ENCODE peak calls at places on chromosomes 6 and 20, in nine cellular contexts. Z, K, O, Y, T, D, S, X and R are unnamed samples.

GRCh38 chr6:41528409-41528963 is 17.7 kb upstream of the FOXP4 start:
- DNase-seq in Z (no peak), K (no peak), O (no peak), Y (no peak), T (no peak), D (no peak), S (no peak), X (no peak), R (no peak)

GRCh38 chr6:135043854-135044253 is 10.8 kb downstream of the HBS1L start:
- DNase-seq in Z (no peak), K (no peak), O (no peak), Y (no peak), T (peak), D (no peak), S (no peak), X (no peak), R (no peak)

GRCh38 chr6:73388800-73389512 is 5.7 kb upstream of the DDX43 start:
- DNase-seq in Z (peak), K (peak), O (peak), Y (peak), T (peak), D (peak), S (peak), X (peak), R (peak)

GRCh38 chr6:159047896-159048685 is 3.3 kb upstream of the TAGAP start:
- DNase-seq in Z (no peak), K (no peak), O (no peak), Y (no peak), T (no peak), D (no peak), S (no peak), X (no peak), R (no peak)

GRCh38 chr20:36219671-36220220 is 16.5 kb upstream of the AAR2 start:
- DNase-seq in Z (no peak), K (no peak), O (no peak), Y (no peak), T (no peak), D (no peak), S (no peak), X (no peak), R (no peak)

GRCh38 chr6:89471287-89471867 is 38.4 kb downstream of the ANKRD6 start:
- DNase-seq in Z (no peak), K (no peak), O (no peak), Y (no peak), T (peak), D (peak), S (peak), X (no peak), R (no peak)

GRCh38 chr20:9068896-9069663 is at the start of gene PLCB4:
- DNase-seq in Z (no peak), K (peak), O (no peak), Y (peak), T (peak), D (peak), S (peak), X (peak), R (peak)

GRCh38 chr6:156774872-156775405 is 2.2 kb upstream of the ARID1B start:
- DNase-seq in Z (no peak), K (peak), O (no peak), Y (peak), T (no peak), D (peak), S (peak), X (no peak), R (peak)

GRCh38 chr6:46380152-46380807 is 111.0 kb downstream of the RCAN2 start:
- DNase-seq in Z (no peak), K (no peak), O (peak), Y (no peak), T (no peak), D (peak), S (no peak), X (no peak), R (no peak)

GRCh38 chr6:18444176-18444575 is 57.0 kb downstream of the RNF144B start:
- DNase-seq in Z (no peak), K (no peak), O (no peak), Y (no peak), T (no peak), D (no peak), S (no peak), X (no peak), R (peak)

GRCh38 chr20:15846446-15846845 is 726.8 kb downstream of the KIF16B start:
- DNase-seq in Z (peak), K (no peak), O (no peak), Y (no peak), T (no peak), D (no peak), S (no peak), X (no peak), R (peak)

GRCh38 chr6:139452176-139452876 is 77.9 kb upstream of the CITED2 start:
- DNase-seq in Z (peak), K (peak), O (no peak), Y (no peak), T (peak), D (peak), S (no peak), X (no peak), R (peak)

GRCh38 chr6:52020961-52021570 is 66.3 kb downstream of the PKHD1 start:
- DNase-seq in Z (no peak), K (peak), O (no peak), Y (no peak), T (peak), D (peak), S (no peak), X (peak), R (peak)

GRCh38 chr20:63508072-63508768 is 9.3 kb upstream of the EEF1A2 start:
- DNase-seq in Z (no peak), K (no peak), O (no peak), Y (peak), T (no peak), D (no peak), S (peak), X (no peak), R (no peak)

GRCh38 chr6:138410048-138410735 is 6.2 kb downstream of the HEBP2 start:
- DNase-seq in Z (peak), K (peak), O (no peak), Y (no peak), T (peak), D (no peak), S (no peak), X (no peak), R (peak)

GRCh38 chr6:106510090-106510970 is 119.0 kb downstream of the RTN4IP1 start:
- DNase-seq in Z (no peak), K (peak), O (peak), Y (peak), T (peak), D (peak), S (peak), X (no peak), R (peak)

GRCh38 chr6:28979679-28980078 is 25.4 kb downstream of the ZNF311 start:
- DNase-seq in Z (no peak), K (no peak), O (no peak), Y (no peak), T (no peak), D (no peak), S (no peak), X (no peak), R (no peak)

GRCh38 chr6:28976677-28977076 is 28.4 kb downstream of the ZNF311 start:
- DNase-seq in Z (no peak), K (no peak), O (no peak), Y (no peak), T (no peak), D (no peak), S (no peak), X (no peak), R (no peak)

GRCh38 chr6:28978959-28979561 is 26.1 kb downstream of the ZNF311 start:
- DNase-seq in Z (no peak), K (no peak), O (no peak), Y (no peak), T (no peak), D (no peak), S (no peak), X (no peak), R (no peak)

GRCh38 chr6:28978137-28978491 is 27.0 kb downstream of the ZNF311 start:
- DNase-seq in Z (no peak), K (no peak), O (no peak), Y (no peak), T (no peak), D (no peak), S (no peak), X (no peak), R (no peak)

DNA sequence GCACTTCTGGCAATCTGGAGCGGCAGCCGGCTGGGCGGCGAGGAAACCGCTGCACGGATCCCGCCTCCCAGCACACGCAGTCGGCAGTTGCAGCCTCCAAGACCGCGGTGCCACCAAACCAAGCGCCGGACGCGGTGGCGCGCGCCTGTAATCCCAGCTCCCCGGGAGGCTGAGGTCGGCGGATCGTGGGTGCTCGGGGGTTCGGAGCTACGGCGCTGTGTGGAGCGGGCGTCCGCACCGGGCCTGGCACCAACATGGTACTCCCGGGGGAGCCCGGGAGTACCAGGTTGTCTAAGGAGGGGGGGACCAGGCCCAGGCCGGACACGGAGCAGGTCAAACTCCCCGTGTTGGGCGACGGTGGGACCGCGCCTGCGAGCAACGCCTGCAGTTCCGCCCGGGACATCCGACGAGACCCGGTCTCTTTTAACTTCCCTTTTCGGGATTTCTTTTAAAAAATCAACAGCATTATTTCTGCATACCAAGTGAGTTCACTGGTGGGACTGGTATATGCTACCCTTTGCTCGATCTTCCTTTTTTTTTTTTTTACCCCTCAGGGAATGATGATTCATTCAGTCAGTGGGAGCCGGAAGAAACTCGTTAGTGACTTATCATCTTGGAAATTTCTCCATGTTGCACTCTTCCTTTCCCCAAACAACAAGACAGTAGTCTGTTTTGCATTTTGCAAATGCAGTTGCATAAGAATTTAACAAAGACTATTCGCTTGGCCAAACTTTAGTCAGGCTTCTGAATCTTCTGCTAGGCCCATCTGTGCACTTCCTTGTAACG is 27.6 kb downstream of the ZNF311 start:
- DNase-seq in Z (no peak), K (peak), O (no peak), Y (peak), T (peak), D (no peak), S (peak), X (peak), R (peak)
- H3K4me3 ChIP-seq in Z (peak), K (peak), O (peak), Y (peak), T (peak), D (no peak), S (peak), X (peak), R (peak)

DNA sequence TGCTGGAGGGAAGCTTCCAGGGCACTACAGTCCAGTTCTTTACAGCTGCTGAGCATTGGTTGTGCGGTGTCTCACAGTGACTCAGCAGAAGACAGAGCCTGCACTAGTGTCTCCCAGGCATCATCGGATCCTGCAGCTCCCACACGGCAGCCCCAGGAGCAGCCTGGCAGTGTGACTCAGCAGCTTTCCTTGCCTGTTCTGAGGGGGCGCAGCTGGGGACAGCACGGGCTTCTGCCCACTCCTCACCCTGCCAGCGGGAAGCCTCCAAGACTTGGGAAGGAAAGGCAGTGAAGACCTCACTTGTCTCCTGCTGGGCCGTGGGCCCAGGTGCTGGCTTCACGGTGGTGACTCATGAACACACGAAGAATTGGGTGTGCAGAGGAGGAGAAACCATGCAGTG is 165.4 kb downstream of the SYNDIG1 start:
- DNase-seq in Z (peak), K (peak), O (no peak), Y (peak), T (peak), D (peak), S (peak), X (no peak), R (peak)
- H3K4me3 ChIP-seq in Z (no peak), K (no peak), O (no peak), Y (no peak), T (no peak), D (no peak), S (no peak), X (no peak), R (no peak)

DNA sequence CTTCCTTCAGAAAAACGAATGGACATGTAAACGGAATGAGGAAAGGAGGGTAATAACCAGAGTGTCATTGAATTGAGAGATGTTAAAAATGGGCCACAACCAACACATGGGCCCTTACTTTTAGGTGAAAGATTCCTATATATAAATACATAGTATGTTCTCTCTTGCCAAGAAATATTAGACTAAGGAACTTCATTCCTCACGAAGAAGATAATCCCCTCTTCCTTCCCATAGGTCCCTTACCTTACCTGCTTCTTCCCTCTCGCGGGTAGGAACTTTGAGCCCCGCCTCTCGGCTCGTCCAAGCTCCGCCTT is 295 bp upstream of the TBC1D22B start:
- DNase-seq in Z (no peak), K (no peak), O (no peak), Y (no peak), T (no peak), D (no peak), S (no peak), X (no peak), R (no peak)
- H3K4me3 ChIP-seq in Z (peak), K (peak), O (peak), Y (peak), T (peak), D (no peak), S (peak), X (peak), R (peak)

DNA sequence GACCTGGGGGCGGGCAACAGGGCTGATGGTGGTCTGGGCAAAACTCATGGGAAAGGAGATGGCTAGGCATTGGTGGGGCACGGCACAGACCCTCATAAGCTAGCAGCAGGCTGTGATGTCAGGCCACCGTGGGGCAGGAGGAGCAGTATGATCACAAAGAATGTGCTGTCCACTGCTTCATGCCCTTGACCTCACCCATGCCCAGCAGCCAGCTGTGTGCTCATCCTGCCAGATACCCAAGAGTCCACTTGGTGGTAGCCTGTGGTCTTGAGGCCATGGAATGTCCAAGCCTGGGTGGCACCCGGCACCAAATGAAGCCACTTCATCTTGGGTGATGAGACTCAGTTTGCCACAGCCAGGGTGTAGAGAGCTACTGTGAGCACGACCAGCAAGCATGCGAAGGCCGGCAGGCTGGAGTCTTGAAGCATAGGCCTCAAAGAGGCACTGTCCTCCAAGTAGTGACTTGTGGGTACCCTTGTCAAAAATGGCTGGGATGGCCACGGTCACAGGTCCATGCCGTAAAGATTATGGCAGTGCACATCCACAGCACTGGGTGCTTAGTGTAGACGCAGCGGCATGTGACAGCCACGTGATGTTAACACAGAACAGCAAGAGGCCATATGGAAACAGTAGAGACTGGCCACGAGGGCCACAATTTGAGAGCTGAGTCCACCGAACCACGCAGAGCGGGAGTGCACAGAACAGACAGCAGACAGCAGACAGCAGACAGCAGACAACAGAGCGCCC is 19.0 kb downstream of the PLAGL2 start:
- DNase-seq in Z (no peak), K (no peak), O (no peak), Y (no peak), T (no peak), D (no peak), S (peak), X (no peak), R (no peak)
- H3K4me3 ChIP-seq in Z (no peak), K (no peak), O (no peak), Y (no peak), T (no peak), D (no peak), S (peak), X (no peak), R (no peak)

DNA sequence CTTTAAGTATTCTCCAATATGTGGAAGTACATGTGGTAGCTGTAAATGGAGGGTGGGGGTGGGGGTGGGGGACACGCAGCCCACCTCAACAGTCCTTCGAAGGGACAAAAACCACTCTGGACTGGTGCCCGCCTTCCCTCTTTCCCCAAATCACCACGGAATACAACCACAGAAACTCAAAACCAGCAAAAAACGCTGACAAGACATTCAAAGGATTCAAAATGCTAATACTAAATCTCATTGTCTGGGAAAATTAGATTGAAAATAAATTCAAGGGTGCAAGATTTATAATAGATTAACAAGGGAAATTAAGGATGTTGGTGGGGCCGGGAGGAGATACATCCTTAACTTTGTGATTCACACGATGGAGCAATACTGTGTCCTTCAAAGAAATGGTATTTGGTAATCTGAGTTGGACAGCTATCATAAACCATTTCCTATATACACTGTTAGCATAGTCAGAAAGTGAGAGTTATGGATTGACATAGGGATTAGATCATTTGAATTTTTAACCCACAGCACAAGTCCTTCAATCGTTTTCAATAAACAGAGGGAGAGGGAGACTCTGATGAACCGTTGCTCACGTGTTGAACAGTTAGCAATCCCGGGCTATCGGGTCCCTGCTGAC is 766 bp upstream of the TBC1D22B start:
- DNase-seq in Z (no peak), K (no peak), O (no peak), Y (no peak), T (no peak), D (no peak), S (no peak), X (no peak), R (peak)
- H3K4me3 ChIP-seq in Z (peak), K (peak), O (peak), Y (peak), T (peak), D (no peak), S (peak), X (peak), R (peak)

GRCh38 chr20:21397341-21398108 is at the start of gene NKX2-4:
- DNase-seq in Z (no peak), K (no peak), O (no peak), Y (peak), T (no peak), D (no peak), S (peak), X (no peak), R (no peak)

GRCh38 chr20:21395666-21396044 is 1.7 kb downstream of the NKX2-4 start:
- DNase-seq in Z (no peak), K (no peak), O (no peak), Y (no peak), T (no peak), D (peak), S (no peak), X (no peak), R (no peak)

GRCh38 chr20:21395039-21395665 is 2.2 kb downstream of the NKX2-4 start:
- DNase-seq in Z (no peak), K (no peak), O (no peak), Y (no peak), T (no peak), D (no peak), S (no peak), X (no peak), R (no peak)

GRCh38 chr20:21396921-21397340 is 395 bp downstream of the NKX2-4 start:
- DNase-seq in Z (no peak), K (peak), O (no peak), Y (peak), T (no peak), D (no peak), S (peak), X (no peak), R (no peak)

GRCh38 chr20:21396045-21396893 is 1.1 kb downstream of the NKX2-4 start:
- DNase-seq in Z (no peak), K (no peak), O (no peak), Y (peak), T (no peak), D (peak), S (peak), X (no peak), R (no peak)
- H3K4me3 ChIP-seq in Z (no peak), K (no peak), O (no peak), Y (peak), T (no peak), D (no peak), S (no peak), X (peak), R (no peak)